ENCODE peak calls at places on chromosomes 6 and 20, in five cellular contexts. Q is effector CD4-positive, alpha-beta T cell; M is transverse colon; L is AG09309; F is WERI-Rb-1. W is an unnamed sample.

GRCh38 chr6:42782689-42783176 is 881 bp downstream of the BICRAL start:
- DNase-seq in Q (peak), L (peak), M (peak), F (peak), W (peak)

GRCh38 chr6:113857565-113858066 is 471 bp downstream of the MARCKS start:
- DNase-seq in M (peak), L (no peak), Q (no peak), F (peak), W (no peak)

GRCh38 chr6:15623282-15624116 is 39.3 kb downstream of the DTNBP1 start:
- DNase-seq in L (no peak), Q (no peak), M (no peak), F (peak), W (no peak)

GRCh38 chr6:101585501-101585900 is 192.0 kb downstream of the GRIK2 start:
- DNase-seq in L (no peak), M (no peak), Q (no peak), F (no peak), W (no peak)

GRCh38 chr20:37845261-37845681 is 57.7 kb upstream of the VSTM2L start:
- DNase-seq in F (no peak), L (no peak), M (no peak), Q (no peak), W (no peak)

GRCh38 chr6:108074057-108074358 is 533 bp downstream of the OSTM1 start:
- DNase-seq in F (no peak), M (no peak), Q (no peak), L (no peak), W (no peak)

GRCh38 chr6:89313006-89313405 is 2.1 kb downstream of the GABRR2 start:
- DNase-seq in Q (no peak), F (no peak), M (no peak), L (peak), W (peak)

GRCh38 chr6:170159040-170159965 is 131.6 kb downstream of the DLL1 start:
- DNase-seq in Q (no peak), F (no peak), L (no peak), M (no peak), W (no peak)

GRCh38 chr6:57822896-57823358 is 505.5 kb downstream of the PRIM2 start:
- DNase-seq in L (no peak), M (no peak), F (no peak), Q (no peak), W (no peak)

W was measured in non-pigmented ciliary epithelial cell.